ENCODE peak calls at places on chromosomes 11 and 22, in ten cellular contexts. V, C, E, G, A, I, U, J, Q and T are unnamed samples. For H3K27me3, the result is how much of the 10 kb centered on the place peaks cover.

GRCh38 chr11:68655406-68655805 is 28.9 kb upstream of the GAL start:
- DNase-seq in C (no peak), G (no peak), A (no peak), I (no peak), E (no peak), Q (no peak), J (no peak), U (no peak), V (no peak), T (no peak)

GRCh38 chr11:1302041-1302460 is 7.4 kb downstream of the TOLLIP start:
- DNase-seq in E (peak), J (no peak), C (no peak), G (no peak), V (no peak), I (no peak), U (no peak), A (no peak), Q (peak), T (no peak)

GRCh38 chr22:44680058-44680457 is 21.9 kb upstream of the PRR5 start:
- DNase-seq in J (no peak), I (no peak), U (no peak), C (no peak), A (no peak), E (no peak), Q (no peak), G (no peak), V (no peak), T (no peak)

GRCh38 chr22:37180531-37181231 is 7.4 kb downstream of the C1QTNF6 start:
- DNase-seq in V (no peak), Q (peak), I (no peak), E (peak), G (no peak), J (no peak), U (no peak), C (no peak), A (no peak), T (no peak)

GRCh38 chr22:33129621-33130020 is 71.4 kb upstream of the SYN3 start:
- DNase-seq in A (no peak), V (no peak), J (no peak), E (no peak), G (no peak), C (no peak), I (no peak), Q (no peak), U (no peak), T (no peak)

GRCh38 chr11:36421546-36422155 is 88.4 kb downstream of the TRAF6 start:
- DNase-seq in E (no peak), J (no peak), U (no peak), G (no peak), A (no peak), I (no peak), V (peak), C (no peak), Q (no peak), T (no peak)

GRCh38 chr11:115222218-115222862 is 281.9 kb downstream of the CADM1 start:
- DNase-seq in A (no peak), V (peak), U (no peak), J (no peak), I (no peak), C (no peak), Q (no peak), E (no peak), G (no peak), T (no peak)

GRCh38 chr22:44172370-44173108 is 8.2 kb upstream of the PARVG start:
- DNase-seq in I (peak), Q (peak), E (peak), J (peak), G (peak), V (no peak), U (no peak), C (no peak), A (peak), T (peak)

GRCh38 chr11:11555228-11555627 is 66.6 kb downstream of the GALNT18 start:
- DNase-seq in E (peak), G (peak), J (no peak), U (peak), A (peak), C (no peak), Q (no peak), V (no peak), I (no peak), T (no peak)

GRCh38 chr11:59729884-59730283 is 16.2 kb upstream of the OR10V1 start:
- DNase-seq in U (no peak), V (no peak), E (no peak), G (no peak), C (no peak), Q (no peak), A (no peak), I (no peak), J (no peak), T (no peak)

GRCh38 chr11:2211113-2211971 is 39.7 kb upstream of the TH start:
- DNase-seq in I (peak), J (no peak), U (no peak), V (no peak), E (peak), A (peak), C (no peak), G (peak), Q (peak), T (no peak)

GRCh38 chr22:22737590-22737989 is 93.2 kb downstream of the GGTLC2 start:
- DNase-seq in I (no peak), V (no peak), A (no peak), E (no peak), G (no peak), Q (no peak), U (no peak), C (no peak), J (no peak), T (no peak)

GRCh38 chr22:48891688-48892380 is 935.8 kb downstream of the BRD1 start:
- DNase-seq in J (no peak), Q (no peak), I (no peak), A (no peak), E (no peak), C (no peak), G (peak), U (no peak), V (no peak), T (no peak)

GRCh38 chr11:46489668-46490560 is 98.3 kb upstream of the CHRM4 start:
- DNase-seq in A (no peak), Q (no peak), E (no peak), V (peak), U (no peak), I (no peak), G (no peak), C (no peak), J (no peak), T (no peak)

GRCh38 chr22:28105396-28105795 is 186.3 kb upstream of the PITPNB start:
- DNase-seq in Q (no peak), I (no peak), A (no peak), U (no peak), C (no peak), G (no peak), J (no peak), V (no peak), E (no peak), T (no peak)

GRCh38 chr11:75508051-75508561 is 17.6 kb downstream of the GDPD5 start:
- DNase-seq in Q (no peak), V (no peak), G (no peak), A (no peak), J (no peak), U (no peak), E (no peak), C (no peak), I (no peak), T (no peak)

GRCh38 chr11:94473177-94473799 is 20.4 kb downstream of the MRE11 start:
- DNase-seq in C (no peak), G (no peak), A (no peak), U (no peak), Q (no peak), V (peak), I (no peak), J (no peak), E (no peak), T (no peak)

DNA sequence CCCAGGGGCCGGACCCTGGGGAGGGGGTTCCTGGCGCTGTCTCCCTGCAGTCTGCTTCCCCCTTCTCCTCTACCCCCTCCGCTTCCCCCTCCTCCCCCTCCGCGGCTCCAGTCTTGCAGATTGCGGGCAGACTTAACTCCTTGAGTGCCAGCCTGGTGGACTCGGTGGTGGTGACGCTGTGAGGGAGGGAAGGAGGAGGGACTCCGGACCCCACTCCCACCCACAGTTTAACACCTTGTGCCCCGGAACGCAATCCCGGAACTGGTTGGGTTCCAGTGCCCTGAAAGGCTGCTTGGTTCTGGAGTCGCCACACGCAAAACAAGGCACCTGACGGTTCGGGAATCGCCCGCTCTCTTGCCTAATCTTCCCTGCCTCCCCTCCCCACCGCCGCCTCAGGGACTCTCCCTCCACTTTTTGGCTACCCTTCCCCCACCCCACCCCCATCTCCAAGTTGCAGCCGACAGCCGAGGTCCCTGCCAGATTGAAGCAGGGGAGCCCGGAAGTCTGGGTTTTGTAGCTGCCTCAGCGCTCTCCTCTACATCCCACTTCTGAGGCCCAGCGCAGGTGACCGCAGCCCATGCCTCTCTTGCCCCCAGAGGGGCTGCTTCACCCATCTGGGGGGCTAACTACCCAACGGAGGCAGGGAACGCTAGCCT is 3.9 kb upstream of the BCL9L start:
- DNase-seq in U (peak), J (peak), Q (peak), C (no peak), V (peak), I (peak), A (peak), G (peak), E (peak), T (peak)
- TF ChIP-seq POLR2A in U (peak), J (no peak), Q (peak), C (no peak), V (no peak), I (peak), A (no peak), G (no peak), E (no peak), T (no peak)

GRCh38 chr22:45959719-45960476 is 17.1 kb downstream of the WNT7B start:
- DNase-seq in V (no peak), A (no peak), I (no peak), U (no peak), E (no peak), C (no peak), Q (no peak), J (no peak), G (no peak), T (no peak)

GRCh38 chr22:45961679-45962430 is 15.1 kb downstream of the WNT7B start:
- DNase-seq in C (no peak), I (no peak), U (no peak), Q (no peak), A (no peak), G (no peak), E (no peak), V (no peak), J (no peak), T (no peak)

GRCh38 chr22:45960477-45961386 is 16.2 kb downstream of the WNT7B start:
- DNase-seq in Q (no peak), G (no peak), V (no peak), J (no peak), E (no peak), C (no peak), A (no peak), I (no peak), U (no peak), T (no peak)

GRCh38 chr22:45957826-45958225 is 19.1 kb downstream of the WNT7B start:
- DNase-seq in J (no peak), C (no peak), V (no peak), I (no peak), E (no peak), Q (no peak), G (no peak), U (no peak), A (no peak), T (no peak)

GRCh38 chr22:45958971-45959370 is 18.0 kb downstream of the WNT7B start:
- DNase-seq in I (no peak), U (no peak), V (no peak), Q (no peak), A (no peak), J (no peak), E (no peak), G (no peak), C (no peak), T (no peak)
- TF ChIP-seq CTCF in I (no peak), U (no peak), V (no peak), Q (no peak), A (no peak), J (no peak), E (no peak), G (no peak), C (no peak), T (no peak)

DNA sequence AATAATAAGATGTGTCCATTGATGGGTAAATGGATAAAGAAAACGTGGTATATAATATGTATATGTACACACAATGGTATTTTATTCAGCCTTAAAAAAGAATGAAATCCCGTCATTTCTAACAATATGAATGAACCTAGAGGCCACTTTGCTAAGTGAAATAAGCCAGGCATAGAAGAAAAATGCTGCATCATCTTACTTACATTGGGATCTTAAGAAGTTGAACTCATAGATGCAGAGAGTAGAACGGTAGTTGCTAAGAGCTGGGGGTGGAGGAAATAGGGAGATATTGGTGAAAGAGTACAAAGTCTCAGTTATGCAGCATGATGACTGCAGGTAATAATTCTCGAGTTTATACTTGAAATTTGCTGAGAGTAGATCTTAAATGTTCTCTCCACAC is 14.3 kb upstream of the SLC36A4 start:
- DNase-seq in G (no peak), C (no peak), A (no peak), V (no peak), I (no peak), U (no peak), E (no peak), Q (no peak), J (no peak), T (no peak)
- H3K27me3 ChIP-seq in G (under half), C (under half), A (under half), V (under half), I (under half), U (under half), E (under half), Q (under half), J (under half), T (under half)

DNA sequence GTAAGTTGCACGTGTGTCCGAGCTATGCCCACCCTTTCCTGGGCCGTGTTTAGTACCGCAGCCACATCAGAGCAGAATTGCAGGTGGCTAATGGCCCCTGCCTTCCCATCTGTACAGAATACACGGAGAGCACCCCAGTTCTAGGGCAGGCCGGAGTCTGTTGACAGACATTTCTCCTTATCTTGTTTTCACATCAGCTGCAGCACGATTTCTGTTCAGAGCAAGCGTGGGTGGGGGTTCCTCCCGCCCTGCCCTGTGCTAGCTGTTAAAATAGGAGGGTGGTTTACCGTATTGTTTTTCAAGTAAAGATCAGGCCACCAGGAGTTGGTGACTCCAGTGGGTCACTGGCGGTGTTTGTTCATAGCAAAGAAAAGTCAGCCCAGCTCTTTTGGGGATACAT is 41.1 kb downstream of the UBASH3B start:
- DNase-seq in U (no peak), I (no peak), C (no peak), G (no peak), V (no peak), A (no peak), Q (peak), J (no peak), E (no peak), T (no peak)
- TF ChIP-seq POLR2A in U (no peak), I (no peak), C (no peak), G (no peak), V (no peak), A (no peak), Q (no peak), J (no peak), E (no peak), T (no peak)